ENCODE peak calls at places on chromosomes 4 and X, in seven cellular contexts. C is GM12891, X is upper lobe of left lung, A is stomach, R is suprapubic skin, G is A549, L is uterus. D is an unnamed sample.

GRCh38 chr4:150679018-150679766 is 97.2 kb downstream of the MAB21L2 start:
- DNase-seq in C (no peak), X (no peak), A (no peak), R (no peak), G (no peak), L (no peak), D (no peak)

GRCh38 chr4:176726803-176727202 is 65.9 kb downstream of the VEGFC start:
- DNase-seq in C (no peak), X (no peak), A (no peak), R (no peak), G (no peak), L (no peak), D (no peak)

GRCh38 chr4:74794341-74794801 is at the start of gene BTC:
- DNase-seq in C (no peak), X (peak), A (peak), R (peak), G (peak), L (peak), D (no peak)

GRCh38 chr4:182874946-182875345 is 42.2 kb downstream of the DCTD start:
- DNase-seq in C (no peak), X (peak), A (no peak), R (no peak), G (no peak), L (no peak), D (no peak)

GRCh38 chr4:2832309-2832980 is 11.2 kb upstream of the ADD1 start:
- DNase-seq in C (peak), X (no peak), A (no peak), R (no peak), G (no peak), L (peak), D (no peak)

GRCh38 chr4:20464381-20464780 is 212.7 kb downstream of the SLIT2 start:
- DNase-seq in C (no peak), X (no peak), A (no peak), R (no peak), G (no peak), L (no peak), D (no peak)

GRCh38 chrX:27918799-27919198 is 62.5 kb downstream of the DCAF8L1 start:
- DNase-seq in C (no peak), X (peak), A (no peak), R (no peak), G (peak), L (no peak), D (no peak)

GRCh38 chrX:78747471-78747870 is at the start of gene LPAR4:
- DNase-seq in C (no peak), X (no peak), A (no peak), R (no peak), G (no peak), L (no peak), D (no peak)

GRCh38 chr4:34723606-34724005 is 1520.7 kb downstream of the ARAP2 start:
- DNase-seq in C (no peak), X (no peak), A (no peak), R (no peak), G (no peak), L (no peak), D (no peak)

GRCh38 chrX:153412746-153413720 is 1.8 kb downstream of the ZFP92 start:
- DNase-seq in C (no peak), X (no peak), A (no peak), R (no peak), G (peak), L (no peak), D (no peak)

GRCh38 chrX:7390446-7390845 is 242.5 kb upstream of the PUDP start:
- DNase-seq in C (no peak), X (no peak), A (no peak), R (no peak), G (no peak), L (no peak), D (no peak)

GRCh38 chr4:186144596-186145569 is 40.4 kb downstream of the FAM149A start:
- DNase-seq in C (peak), X (no peak), A (peak), R (peak), G (peak), L (peak), D (no peak)

GRCh38 chr4:127174168-127174567 is 458.6 kb upstream of the INTU start:
- DNase-seq in C (no peak), X (no peak), A (no peak), R (no peak), G (no peak), L (no peak), D (no peak)

DNA sequence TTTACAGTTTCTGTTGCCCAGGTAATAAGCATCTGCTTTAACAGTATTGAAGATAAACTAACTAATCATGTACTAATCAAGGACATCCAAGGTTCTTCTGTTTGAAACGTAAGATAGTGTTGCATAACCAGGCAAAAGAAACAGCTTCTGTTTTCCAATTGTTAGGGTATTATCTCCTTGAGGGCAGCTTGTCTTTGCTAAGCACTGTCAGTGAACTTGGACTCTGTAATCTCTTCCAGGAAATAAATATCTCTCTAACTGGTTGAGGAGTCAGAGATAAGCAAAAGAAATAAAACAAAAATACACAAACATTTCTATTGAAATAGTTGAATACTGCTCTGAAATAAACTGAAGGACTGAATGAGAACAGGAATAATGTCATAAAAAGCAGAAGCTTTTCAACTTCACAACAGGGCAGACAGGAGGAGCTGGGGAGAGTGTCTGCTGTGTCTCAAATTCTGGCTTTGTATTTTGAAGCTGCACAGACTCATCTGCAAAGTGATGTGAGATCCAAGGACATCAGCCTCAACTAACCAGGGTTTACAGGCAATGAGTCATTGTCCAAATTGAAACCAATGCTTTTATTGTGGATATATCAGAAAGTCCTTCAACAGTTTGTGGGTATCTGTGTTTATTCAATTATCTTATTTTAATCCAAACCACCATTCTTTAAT is 1253.0 kb upstream of the PCDH7 start:
- DNase-seq in C (no peak), X (no peak), A (no peak), R (no peak), G (no peak), L (no peak), D (no peak)
- TF ChIP-seq POLR2A in C (no peak), X (no peak), A (no peak), R (no peak), G (no peak), L (no peak), D (no peak)

DNA sequence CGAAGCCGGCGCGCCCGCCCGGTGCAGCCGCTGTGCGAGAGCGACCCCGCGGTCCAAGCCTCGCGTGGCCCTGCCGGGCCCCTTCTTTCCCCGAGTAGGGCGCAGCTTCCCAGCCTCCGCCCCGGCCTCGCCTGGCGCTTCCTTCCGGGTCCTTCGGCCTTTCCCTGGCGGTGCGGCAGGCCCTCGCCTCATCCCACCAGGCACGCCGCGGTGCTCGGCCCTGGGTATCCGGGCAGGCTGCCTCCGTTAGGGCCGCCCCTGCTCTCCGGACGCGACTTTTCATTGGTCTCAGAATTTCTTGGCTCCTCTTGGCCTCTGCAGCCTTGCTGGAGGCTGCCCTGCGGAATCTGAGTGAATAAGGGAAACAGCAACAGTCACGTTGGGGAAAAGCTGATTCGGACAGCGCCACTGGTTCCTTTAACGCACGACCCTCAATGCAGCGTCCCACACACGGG is 429 bp downstream of the UVSSA start:
- DNase-seq in C (peak), X (peak), A (peak), R (peak), G (peak), L (peak), D (no peak)
- TF ChIP-seq POLR2A in C (peak), X (no peak), A (no peak), R (no peak), G (peak), L (peak), D (no peak)

GRCh38 chr4:6781561-6781960 is 966 bp upstream of the KIAA0232 start:
- DNase-seq in C (no peak), X (no peak), A (no peak), R (no peak), G (no peak), L (no peak), D (no peak)

GRCh38 chr4:6783111-6783981 is 819 bp downstream of the KIAA0232 start:
- DNase-seq in C (peak), X (peak), A (peak), R (peak), G (peak), L (peak), D (no peak)

GRCh38 chr4:6781113-6781512 is 1.4 kb upstream of the KIAA0232 start:
- DNase-seq in C (no peak), X (no peak), A (no peak), R (no peak), G (no peak), L (no peak), D (no peak)

GRCh38 chr4:6782846-6783110 is 251 bp downstream of the KIAA0232 start:
- DNase-seq in C (no peak), X (no peak), A (no peak), R (no peak), G (no peak), L (no peak), D (no peak)

GRCh38 chr4:6782147-6782845 is at the start of gene KIAA0232:
- DNase-seq in C (peak), X (peak), A (peak), R (peak), G (peak), L (peak), D (peak)
- TF ChIP-seq POLR2A in C (no peak), X (no peak), A (no peak), R (peak), G (peak), L (peak), D (peak)

GRCh38 chr4:38672247-38673071 is 8.5 kb downstream of the KLF3 start:
- DNase-seq in C (no peak), X (no peak), A (no peak), R (no peak), G (peak), L (no peak), D (no peak)
- TF ChIP-seq POLR2A in C (no peak), X (no peak), A (no peak), R (no peak), G (no peak), L (no peak), D (no peak)

DNA sequence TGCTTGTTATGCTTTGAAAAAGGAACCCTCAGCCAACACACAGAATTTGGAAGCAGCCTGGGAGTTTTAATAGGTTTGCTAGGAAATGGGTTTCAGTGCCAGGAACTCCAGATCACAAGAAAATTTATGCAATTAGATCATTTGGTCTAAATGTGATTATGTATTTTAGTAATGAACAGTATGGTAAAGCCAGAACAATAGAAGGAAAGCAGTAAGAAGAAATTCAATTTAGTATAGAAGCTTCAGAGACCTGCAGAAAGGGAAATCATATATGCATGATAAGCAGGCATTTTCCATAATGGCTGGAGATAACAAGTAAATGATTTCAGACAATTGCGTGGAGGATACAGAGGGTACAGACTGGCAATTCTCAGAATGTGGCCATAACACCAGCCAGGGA is 184.7 kb downstream of the KCNIP4 start:
- DNase-seq in C (no peak), X (no peak), A (no peak), R (no peak), G (no peak), L (no peak), D (no peak)
- TF ChIP-seq POLR2A in C (no peak), X (no peak), A (no peak), R (no peak), G (no peak), L (no peak), D (no peak)

DNA sequence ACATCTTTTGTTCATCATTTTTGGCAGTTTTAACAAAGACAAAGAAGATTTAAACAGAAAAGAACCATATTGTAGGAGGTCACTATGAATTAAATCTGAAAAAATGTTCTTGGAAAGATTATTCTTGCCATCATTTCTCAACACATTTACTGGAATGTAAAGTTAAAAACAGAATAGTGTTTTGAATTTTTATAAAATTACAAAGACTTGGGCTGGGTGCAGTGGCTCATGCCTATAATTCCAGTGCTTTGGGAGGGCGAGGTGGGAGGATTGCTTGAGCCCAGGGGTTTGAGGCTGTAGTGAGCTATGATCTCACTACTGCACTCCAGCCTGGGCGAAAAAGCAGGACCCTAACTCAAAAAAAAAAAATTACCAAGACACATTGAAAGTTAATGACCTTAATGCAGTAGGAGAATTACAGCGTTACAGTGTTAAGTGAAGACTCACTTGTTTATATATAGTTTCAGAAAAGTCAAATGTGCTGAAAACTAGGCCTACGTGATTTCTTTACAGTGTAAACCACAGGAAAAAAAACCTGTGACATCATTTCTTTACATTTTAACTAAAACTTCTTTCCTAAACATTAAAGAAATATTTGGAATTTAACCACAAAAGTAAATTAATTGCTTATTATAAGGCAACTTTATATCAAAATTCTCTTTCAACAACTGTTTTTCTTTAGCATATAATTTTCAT is 7.9 kb downstream of the FAM13A start:
- DNase-seq in C (no peak), X (no peak), A (no peak), R (no peak), G (no peak), L (no peak), D (no peak)
- TF ChIP-seq POLR2A in C (no peak), X (no peak), A (no peak), R (no peak), G (no peak), L (no peak), D (no peak)

DNA sequence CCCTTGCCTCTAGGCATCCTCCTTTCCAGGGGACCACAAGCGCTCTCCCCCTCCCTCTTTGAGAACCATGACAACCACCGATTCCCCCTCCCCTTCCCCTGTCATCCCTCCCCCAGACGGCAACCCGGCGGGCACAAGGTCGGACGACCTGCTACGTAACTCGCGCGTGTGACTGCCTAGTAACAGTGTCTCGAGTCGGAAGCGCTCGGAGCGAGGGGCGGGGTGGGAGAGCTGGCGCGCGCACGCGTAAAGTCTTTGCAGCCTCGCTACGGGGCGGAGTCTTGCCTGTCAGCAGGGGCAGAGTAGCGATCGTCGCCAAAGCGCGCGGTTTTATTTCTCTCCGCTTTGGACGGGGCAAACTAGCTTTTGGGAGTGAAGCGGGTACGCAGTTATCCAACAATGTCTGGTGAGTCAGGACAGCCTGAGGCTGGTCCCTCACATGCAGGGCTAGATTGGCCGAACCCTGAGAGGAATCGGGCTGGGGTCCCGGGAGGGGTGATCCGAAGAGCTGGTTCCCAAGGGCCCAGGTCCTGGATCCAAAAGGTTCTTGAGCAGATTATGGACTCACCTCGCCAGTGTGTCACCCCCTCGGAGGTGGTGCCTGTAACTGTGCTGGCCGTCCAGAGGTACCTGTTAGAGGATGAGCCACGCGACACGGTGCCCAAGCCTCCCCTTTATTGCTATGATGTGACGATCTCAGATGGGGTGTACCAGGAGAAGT is at the start of gene RADX:
- DNase-seq in C (peak), X (peak), A (peak), R (peak), G (peak), L (peak), D (peak)
- TF ChIP-seq POLR2A in C (no peak), X (no peak), A (no peak), R (peak), G (no peak), L (peak), D (peak)

DNA sequence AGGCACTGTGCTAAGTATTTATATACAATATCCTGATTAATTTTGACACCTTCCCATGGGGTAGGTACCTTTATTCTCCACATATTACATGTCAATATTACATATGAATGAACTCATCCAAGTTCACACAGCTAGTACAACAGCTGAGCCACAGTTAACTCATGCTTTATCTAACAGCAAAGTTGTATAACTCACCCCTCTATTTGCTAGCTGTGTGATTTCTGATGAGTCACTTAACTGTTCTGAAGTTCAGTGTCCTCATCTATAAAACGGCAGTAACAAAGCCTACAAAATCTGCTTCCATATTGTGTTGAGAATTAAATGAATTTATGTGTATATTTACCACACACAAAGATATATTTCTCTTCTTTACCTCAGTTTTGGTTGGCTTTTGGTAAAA is 48.2 kb upstream of the KDR start:
- DNase-seq in C (no peak), X (no peak), A (no peak), R (no peak), G (peak), L (no peak), D (no peak)
- TF ChIP-seq POLR2A in C (no peak), X (no peak), A (no peak), R (no peak), G (no peak), L (no peak), D (no peak)

DNA sequence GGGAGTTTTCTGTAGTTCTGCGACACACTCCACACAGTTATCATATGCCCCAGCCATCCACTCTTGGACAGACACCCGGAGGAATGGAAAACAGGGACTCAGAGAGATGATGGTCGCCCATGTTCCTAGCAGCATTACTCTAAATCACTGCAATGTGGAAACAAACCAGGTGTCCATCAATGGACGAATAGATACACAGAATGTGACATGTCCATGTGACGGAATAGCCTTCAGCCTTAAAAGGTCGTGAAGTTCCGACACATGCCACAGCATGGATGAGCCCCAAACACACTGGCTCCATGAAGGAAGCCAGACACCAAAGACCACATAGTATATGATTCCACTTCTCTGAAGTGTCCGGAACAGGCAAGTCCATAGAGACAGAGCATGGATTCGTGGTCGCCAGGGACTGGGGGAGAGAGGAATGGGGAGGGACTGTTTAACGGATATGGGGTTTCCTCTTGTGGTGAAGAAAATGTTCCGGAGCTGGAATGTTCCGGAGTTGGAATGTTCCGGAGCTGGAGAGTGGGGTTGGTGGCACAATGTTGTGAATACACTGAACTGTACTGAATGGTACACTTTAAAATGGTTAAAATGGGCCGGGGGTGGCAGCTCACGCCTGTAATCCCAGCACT is 28.7 kb upstream of the AFAP1 start:
- DNase-seq in C (no peak), X (no peak), A (no peak), R (no peak), G (no peak), L (peak), D (no peak)
- TF ChIP-seq POLR2A in C (no peak), X (no peak), A (no peak), R (no peak), G (no peak), L (no peak), D (no peak)

DNA sequence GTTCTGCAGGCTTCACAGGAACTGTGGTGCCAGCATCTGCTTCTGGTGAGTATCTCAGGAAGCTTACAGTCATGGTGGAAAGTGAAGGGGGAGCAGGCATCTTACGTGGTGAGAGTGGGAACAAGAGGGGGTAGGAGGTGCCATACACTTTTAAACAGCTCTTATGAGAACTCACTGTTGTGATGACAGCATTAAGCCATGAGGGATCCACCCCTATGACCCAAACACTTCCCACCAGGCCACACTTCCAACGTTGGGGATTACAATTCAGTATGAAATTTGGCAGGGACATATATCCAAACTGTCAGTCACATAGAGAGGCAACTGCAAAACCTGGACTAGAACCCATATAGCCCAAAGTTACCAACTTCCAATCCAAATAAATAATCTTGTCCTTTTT is 43.1 kb upstream of the ZCCHC12 start:
- DNase-seq in C (no peak), X (no peak), A (no peak), R (no peak), G (no peak), L (no peak), D (no peak)
- TF ChIP-seq POLR2A in C (no peak), X (no peak), A (no peak), R (no peak), G (no peak), L (no peak), D (no peak)

D was measured in esophagus squamous epithelium.